ENCODE peak calls at places on chromosome 21, in ten cellular contexts. Y is ovary, G is esophagus squamous epithelium, S is heart left ventricle, F is IMR-90, C is colonic mucosa, L is NB4, H is fibroblast of mammary gland, O is transverse colon, T is OCI-LY7. X is an unnamed sample.

GRCh38 chr21:40433575-40433974 is 413.4 kb downstream of the DSCAM start:
- DNase-seq in H (no peak), O (no peak), S (no peak), T (no peak), L (no peak), G (no peak), C (no peak), Y (no peak), F (no peak), X (no peak)

GRCh38 chr21:43824250-43824882 is 35.0 kb downstream of the RRP1 start:
- DNase-seq in C (no peak), H (peak; percentile 71), Y (no peak), S (no peak), G (no peak), L (no peak), F (peak; percentile 62), O (no peak), T (no peak), X (peak; percentile 60)

GRCh38 chr21:14306143-14306907 is 76.6 kb downstream of the HSPA13 start:
- DNase-seq in C (no peak), F (peak; percentile 3), G (no peak), Y (no peak), S (no peak), L (peak; percentile 28), O (no peak), H (peak; percentile 39), T (peak; percentile 7), X (peak; percentile 39)

GRCh38 chr21:27581168-27581567 is 614.3 kb upstream of the ADAMTS5 start:
- DNase-seq in T (no peak), L (no peak), O (no peak), H (peak; percentile 32), F (peak; percentile 63), G (no peak), Y (no peak), S (no peak), C (no peak), X (no peak)

GRCh38 chr21:44067011-44067839 is 40.0 kb upstream of the PWP2 start:
- DNase-seq in H (peak; percentile 29), F (no peak), T (no peak), Y (no peak), L (no peak), G (no peak), S (no peak), C (no peak), O (no peak), X (peak; percentile 34)

GRCh38 chr21:37767984-37768383 is 148.3 kb downstream of the KCNJ6 start:
- DNase-seq in L (no peak), C (no peak), Y (no peak), G (no peak), T (no peak), H (peak; percentile 31), F (peak; percentile 61), O (no peak), S (no peak), X (peak; percentile 45)

GRCh38 chr21:20789696-20790095 is 208.5 kb upstream of the NCAM2 start:
- DNase-seq in G (no peak), F (no peak), T (no peak), H (peak; percentile 71), Y (no peak), S (no peak), C (no peak), O (no peak), L (no peak), X (peak; percentile 74)

GRCh38 chr21:26064506-26064905 is 106.1 kb downstream of the APP start:
- DNase-seq in S (no peak), T (no peak), O (no peak), H (no peak), F (no peak), Y (no peak), C (no peak), G (no peak), L (no peak), X (no peak)

GRCh38 chr21:43768868-43769167 is 7.3 kb downstream of the CSTB start:
- DNase-seq in G (no peak), O (no peak), S (no peak), L (no peak), Y (no peak), F (no peak), H (no peak), C (no peak), T (no peak), X (peak; percentile 42)

GRCh38 chr21:43956019-43956666 is 56.0 kb upstream of the TRAPPC10 start:
- DNase-seq in O (no peak), Y (no peak), C (no peak), S (no peak), L (no peak), F (no peak), H (no peak), T (no peak), G (no peak), X (no peak)

GRCh38 chr21:43983390-43983789 is 28.7 kb upstream of the TRAPPC10 start:
- DNase-seq in Y (no peak), H (no peak), O (no peak), G (no peak), T (no peak), L (no peak), S (no peak), C (no peak), F (no peak), X (no peak)

GRCh38 chr21:30831194-30831765 is 1.7 kb upstream of the KRTAP7-1 start:
- DNase-seq in L (peak; percentile 47), Y (no peak), C (peak; percentile 22), T (peak; percentile 48), S (no peak), H (peak; percentile 25), O (no peak), F (no peak), G (no peak), X (peak; percentile 23)

GRCh38 chr21:35046880-35047229 is 2.2 kb downstream of the RUNX1 start:
- DNase-seq in T (no peak), F (no peak), Y (no peak), H (no peak), G (no peak), S (no peak), O (no peak), C (no peak), L (no peak), X (peak; percentile 72)

GRCh38 chr21:22573834-22574233 is 1575.6 kb downstream of the NCAM2 start:
- DNase-seq in T (no peak), C (no peak), L (no peak), O (no peak), H (no peak), S (no peak), F (no peak), G (no peak), Y (no peak), X (no peak)

GRCh38 chr21:22575165-22575584 is 1577.0 kb downstream of the NCAM2 start:
- DNase-seq in F (no peak), O (no peak), Y (no peak), T (peak; percentile 62), C (no peak), S (no peak), H (no peak), G (no peak), L (peak; percentile 50), X (peak; percentile 2)
- TF ChIP-seq CTCF in F (no peak), O (no peak), Y (no peak), T (peak; percentile 73), C (no peak), S (peak; percentile 15), H (no peak), G (no peak), L (peak; percentile 52), X (peak; percentile 23)

GRCh38 chr21:42670058-42670830 is 16.8 kb downstream of the PDE9A start:
- DNase-seq in C (no peak), T (no peak), G (no peak), O (no peak), S (no peak), Y (no peak), L (no peak), H (no peak), F (no peak), X (no peak)

GRCh38 chr21:42671778-42672593 is 18.6 kb downstream of the PDE9A start:
- DNase-seq in G (no peak), H (no peak), Y (no peak), O (no peak), F (no peak), S (no peak), C (no peak), L (peak; percentile 78), T (no peak), X (no peak)

GRCh38 chr21:42672699-42673458 is 19.5 kb downstream of the PDE9A start:
- DNase-seq in S (no peak), T (no peak), G (no peak), O (no peak), L (peak; percentile 70), Y (no peak), F (peak; percentile 29), C (no peak), H (peak; percentile 77), X (peak; percentile 62)

GRCh38 chr21:42669069-42669468 is 15.6 kb downstream of the PDE9A start:
- DNase-seq in Y (peak; percentile 63), O (no peak), C (no peak), H (peak; percentile 42), F (no peak), T (no peak), G (no peak), L (no peak), S (no peak), X (no peak)

GRCh38 chr21:42670884-42671283 is 17.5 kb downstream of the PDE9A start:
- DNase-seq in F (no peak), T (peak; percentile 61), H (no peak), O (no peak), G (no peak), Y (no peak), L (peak; percentile 43), C (no peak), S (no peak), X (no peak)
- H3K4me3 ChIP-seq in F (no peak overlapping the region), T (peak overlapping the region; percentile 34), H (no peak overlapping the region), O (no peak overlapping the region), G (no peak overlapping the region), Y (no peak overlapping the region), L (no peak overlapping the region), C (no peak overlapping the region), S (no peak overlapping the region), X (no peak overlapping the region)

GRCh38 chr21:45407629-45408247 is 2.8 kb downstream of the COL18A1 start:
- DNase-seq in S (peak; percentile 9), C (no peak), H (no peak), G (no peak), T (no peak), O (no peak), L (no peak), Y (peak; percentile 35), F (no peak), X (no peak)
- TF ChIP-seq CTCF in S (no peak), C (no peak), H (no peak), G (no peak), T (no peak), O (no peak), L (no peak), Y (no peak), F (no peak), X (peak; percentile 26)

DNA sequence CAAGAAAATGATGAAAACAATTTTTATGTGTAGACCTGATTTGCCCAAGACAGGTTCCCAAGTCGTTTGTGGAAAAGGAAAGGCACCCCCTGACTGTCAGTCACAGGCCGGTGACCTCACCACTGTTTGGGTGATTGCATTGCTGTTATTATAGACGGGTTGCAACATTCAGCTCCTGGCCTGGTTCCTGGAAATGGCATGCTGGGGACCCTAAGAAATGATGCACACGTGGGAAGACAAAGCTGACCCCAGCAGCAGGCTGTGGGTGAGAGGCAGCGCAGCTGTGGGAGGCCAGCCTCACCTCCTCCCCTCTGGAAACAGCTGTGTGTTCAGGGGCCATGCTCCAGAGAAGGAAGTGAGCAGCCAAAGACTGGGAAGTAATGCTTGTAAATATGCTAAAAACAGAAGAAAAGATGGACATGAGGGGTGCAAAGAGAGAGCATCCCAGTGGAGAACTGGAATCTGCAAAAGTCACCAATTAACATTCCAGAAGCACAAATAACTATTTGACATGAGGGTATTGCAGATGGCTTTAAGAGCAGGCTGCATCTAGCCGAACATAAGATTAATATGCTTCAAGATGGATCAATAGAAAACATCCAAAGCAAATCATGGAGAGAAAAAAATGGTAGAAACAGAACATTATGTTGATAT is 23.4 kb upstream of the ABCG1 start:
- DNase-seq in H (peak; percentile 66), C (no peak), O (peak; percentile 44), T (peak; percentile 26), F (peak; percentile 55), S (peak; percentile 65), G (no peak), L (peak; percentile 80), Y (no peak), X (peak; percentile 96)
- H3K4me3 ChIP-seq in H (no peak overlapping the region), C (no peak overlapping the region), O (no peak overlapping the region), T (no peak overlapping the region), F (no peak overlapping the region), S (no peak overlapping the region), G (no peak overlapping the region), L (no peak overlapping the region), Y (no peak overlapping the region), X (no peak overlapping the region)